ENCODE peak calls at places on chromosomes 2 and 18, in six cellular contexts. F, H, Y, J, I and D are unnamed samples.

GRCh38 chr18:43312891-43313290 is 35.6 kb upstream of the SYT4 start:
- DNase-seq in I (no peak), J (no peak), F (no peak), H (no peak), Y (no peak), D (no peak)

GRCh38 chr2:71932780-71933466 is 214.7 kb downstream of the CYP26B1 start:
- DNase-seq in I (peak; percentile 3), H (no peak), J (no peak), F (no peak), Y (no peak), D (no peak)

GRCh38 chr2:29224693-29225551 is 109.7 kb downstream of the CLIP4 start:
- DNase-seq in F (no peak), J (no peak), Y (no peak), H (no peak), I (no peak), D (no peak)

GRCh38 chr2:10798783-10799182 is 13.8 kb downstream of the PDIA6 start:
- DNase-seq in Y (no peak), J (no peak), H (no peak), I (peak; percentile 39), F (no peak), D (no peak)

GRCh38 chr2:234879671-234880455 is 72.0 kb upstream of the SH3BP4 start:
- DNase-seq in H (no peak), Y (no peak), I (peak; percentile 8), F (peak; percentile 54), J (no peak), D (no peak)

GRCh38 chr2:174590928-174591648 is 6.5 kb downstream of the WIPF1 start:
- DNase-seq in F (no peak), H (no peak), Y (no peak), J (no peak), I (no peak), D (no peak)

GRCh38 chr2:216877085-216877484 is 17.2 kb upstream of the TNP1 start:
- DNase-seq in I (no peak), Y (no peak), H (no peak), J (no peak), F (no peak), D (no peak)

GRCh38 chr18:24600076-24600654 is 139.7 kb downstream of the HRH4 start:
- DNase-seq in H (no peak), I (peak; percentile 28), J (no peak), Y (peak; percentile 11), F (peak; percentile 40), D (peak; percentile 2)

GRCh38 chr18:69845588-69846506 is 101.8 kb downstream of the CD226 start:
- DNase-seq in Y (no peak), I (no peak), F (no peak), H (no peak), J (no peak), D (no peak)

GRCh38 chr2:88016086-88016947 is at the start of gene RNU2-63P:
- DNase-seq in Y (peak; percentile 46), I (peak; percentile 82), F (peak; percentile 96), H (peak; percentile 65), J (peak; percentile 65), D (peak; percentile 45)

GRCh38 chr2:88019985-88020384 is 3.6 kb upstream of the RNU2-63P start:
- DNase-seq in F (no peak), I (no peak), J (no peak), H (no peak), Y (no peak), D (no peak)

GRCh38 chr2:88018969-88019368 is 2.6 kb upstream of the RNU2-63P start:
- DNase-seq in I (no peak), J (no peak), Y (no peak), F (no peak), H (no peak), D (no peak)

GRCh38 chr2:88022522-88022921 is 6.2 kb upstream of the RNU2-63P start:
- DNase-seq in I (no peak), H (no peak), Y (no peak), F (no peak), J (no peak), D (no peak)

GRCh38 chr2:88016948-88017779 is 817 bp upstream of the RNU2-63P start:
- DNase-seq in F (peak; percentile 75), H (peak; percentile 16), I (peak; percentile 49), Y (peak; percentile 53), J (no peak), D (peak; percentile 54)
- TF ChIP-seq TAF1 in F (no peak), H (no peak), I (peak; percentile 17), Y (no peak), J (peak; percentile 42), D (no peak)

GRCh38 chr2:98561902-98562695 is 46.2 kb downstream of the COA5 start:
- DNase-seq in F (no peak), J (no peak), Y (no peak), H (no peak), I (no peak), D (no peak)

GRCh38 chr2:98561018-98561417 is 47.3 kb downstream of the COA5 start:
- DNase-seq in Y (no peak), I (no peak), H (no peak), F (no peak), J (no peak), D (no peak)

GRCh38 chr2:98559581-98559980 is 48.7 kb downstream of the COA5 start:
- DNase-seq in Y (no peak), J (no peak), H (no peak), I (no peak), F (no peak), D (no peak)

GRCh38 chr2:98558852-98559530 is 49.3 kb downstream of the COA5 start:
- DNase-seq in H (no peak), F (no peak), I (no peak), J (no peak), Y (no peak), D (no peak)

GRCh38 chr2:98560256-98560771 is 48.0 kb downstream of the COA5 start:
- DNase-seq in F (no peak), J (no peak), Y (no peak), I (peak; percentile 94), H (no peak), D (no peak)
- TF ChIP-seq POLR2AphosphoS5 in F (no peak), J (no peak), Y (no peak), I (peak; percentile 32), H (no peak), D (no peak)

GRCh38 chr2:237020086-237020485 is 65.6 kb upstream of the COPS8 start:
- DNase-seq in F (no peak), Y (no peak), I (no peak), J (no peak), H (no peak), D (no peak)
- TF ChIP-seq POLR2A in F (no peak), Y (no peak), I (no peak), J (no peak), H (no peak), D (no peak)

GRCh38 chr2:177733-178132 is 86.1 kb downstream of the SH3YL1 start:
- DNase-seq in H (no peak), J (no peak), Y (no peak), I (no peak), F (no peak), D (no peak)

GRCh38 chr2:175153-175786 is 88.6 kb downstream of the SH3YL1 start:
- DNase-seq in J (no peak), I (no peak), Y (no peak), F (peak; percentile 52), H (no peak), D (no peak)

GRCh38 chr2:179886-180285 is 83.9 kb downstream of the SH3YL1 start:
- DNase-seq in J (no peak), F (no peak), I (no peak), H (no peak), Y (no peak), D (no peak)

GRCh38 chr2:175880-176800 is 87.7 kb downstream of the SH3YL1 start:
- DNase-seq in F (peak; percentile 100), Y (no peak), J (no peak), H (no peak), I (no peak), D (no peak)

DNA sequence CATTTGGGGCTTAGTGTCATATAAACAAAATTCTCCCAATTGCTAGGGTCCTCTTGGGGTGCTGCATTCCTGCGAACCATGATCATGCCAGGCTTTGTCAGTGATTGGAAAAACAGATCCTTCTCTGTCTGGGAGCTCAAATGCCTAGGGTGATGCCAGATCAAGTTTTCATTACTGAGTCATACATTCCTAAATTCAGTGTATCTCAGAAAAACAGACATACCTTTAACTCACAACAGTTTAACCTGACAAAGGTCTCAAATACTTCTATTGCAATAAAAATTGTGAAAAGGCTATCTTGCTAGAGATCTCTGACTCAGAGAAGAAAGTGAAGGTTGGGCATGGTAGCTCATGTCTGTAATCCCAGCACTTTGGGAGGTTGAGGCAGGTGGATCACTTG is 86.9 kb downstream of the SH3YL1 start:
- DNase-seq in Y (no peak), I (no peak), J (no peak), H (no peak), F (peak; percentile 77), D (no peak)
- TF ChIP-seq TAF1 in Y (no peak), I (no peak), J (no peak), H (no peak), F (no peak), D (no peak)

GRCh38 chr2:188978291-188979081 is 4.3 kb downstream of the COL3A1 start:
- DNase-seq in J (no peak), F (peak; percentile 43), I (no peak), Y (no peak), H (peak; percentile 23), D (no peak)

GRCh38 chr2:188979119-188979729 is 5.1 kb downstream of the COL3A1 start:
- DNase-seq in I (no peak), J (no peak), H (no peak), F (no peak), Y (no peak), D (no peak)

GRCh38 chr2:188975497-188976102 is 1.4 kb downstream of the COL3A1 start:
- DNase-seq in H (no peak), F (no peak), J (no peak), Y (no peak), I (no peak), D (no peak)

GRCh38 chr2:188974184-188974583 is at the start of gene COL3A1:
- DNase-seq in F (no peak), Y (no peak), H (no peak), J (no peak), I (no peak), D (no peak)

DNA sequence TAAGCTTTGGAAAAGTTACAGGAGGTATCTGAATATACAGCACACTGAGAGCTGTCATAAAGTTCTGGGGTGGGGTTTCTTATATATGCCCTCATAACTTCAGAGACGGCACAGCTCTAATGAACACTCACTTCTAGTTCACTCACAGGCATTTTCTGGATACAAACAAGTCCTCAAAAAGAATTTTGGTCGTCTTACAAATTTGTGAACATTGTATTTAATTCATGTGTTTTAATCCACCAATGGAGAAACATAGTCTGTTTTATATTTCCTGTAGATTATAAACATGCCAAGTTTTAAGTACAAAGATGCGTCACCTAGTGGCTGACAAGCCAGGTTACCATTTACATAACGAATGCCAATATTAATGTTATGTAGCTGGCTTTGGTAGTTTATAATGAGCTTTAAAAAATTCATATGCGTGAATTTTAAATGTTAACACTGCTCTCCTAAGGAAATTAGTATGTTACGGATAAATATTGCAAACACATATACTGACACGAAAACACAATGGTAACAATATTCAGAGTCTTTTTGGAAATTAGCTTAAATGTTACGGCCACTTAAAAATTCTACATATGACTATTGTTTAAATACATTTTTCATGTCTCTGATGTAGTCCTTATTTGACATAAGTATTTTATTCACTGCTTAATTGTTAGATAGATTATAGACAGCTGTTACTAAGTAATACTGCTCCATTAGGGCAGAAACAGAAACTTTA is 2.5 kb downstream of the COL3A1 start:
- DNase-seq in H (no peak), I (no peak), Y (no peak), J (no peak), F (peak; percentile 10), D (no peak)
- TF ChIP-seq POLR2AphosphoS5 in H (no peak), I (no peak), Y (no peak), J (no peak), F (no peak), D (no peak)

GRCh38 chr2:1269812-1270211 is 143.5 kb upstream of the TPO start:
- DNase-seq in Y (no peak), H (no peak), J (no peak), F (no peak), I (no peak), D (no peak)
- TF ChIP-seq POLR2A in Y (no peak), H (no peak), J (no peak), F (no peak), I (no peak), D (no peak)